ENCODE peak calls at places on chromosomes 2 and 18, in four cellular contexts. A is WTC11, S is K562, J is GM12878. P is an unnamed sample.

GRCh38 chr2:80054339-80054675 is 250.2 kb downstream of the LRRTM1 start:
- DNase-seq in A (no peak), S (no peak), J (no peak), P (no peak)

GRCh38 chr18:49052891-49053644 is 102.3 kb upstream of the SMAD7 start:
- DNase-seq in A (no peak), S (no peak), J (no peak), P (no peak)

GRCh38 chr18:28013064-28013463 is 163.9 kb downstream of the CDH2 start:
- DNase-seq in A (no peak), S (no peak), J (no peak), P (peak)

GRCh38 chr18:31171159-31171839 is 8.6 kb upstream of the DSC1 start:
- DNase-seq in A (no peak), S (no peak), J (no peak), P (no peak)

GRCh38 chr18:3279201-3280185 is 17.6 kb downstream of the MYL12B start:
- DNase-seq in A (no peak), S (no peak), J (no peak), P (no peak)

GRCh38 chr2:204218040-204218439 is 281.5 kb downstream of the ICOS start:
- DNase-seq in A (no peak), S (no peak), J (no peak), P (no peak)

GRCh38 chr2:64595397-64596160 is 58.1 kb downstream of the SERTAD2 start:
- DNase-seq in A (no peak), S (no peak), J (no peak), P (peak)

GRCh38 chr2:8142456-8142855 is 539.4 kb upstream of the ID2 start:
- DNase-seq in A (no peak), S (no peak), J (no peak), P (no peak)

GRCh38 chr2:112714836-112715631 is 5.8 kb upstream of the NT5DC4 start:
- DNase-seq in A (no peak), S (no peak), J (no peak), P (no peak)

GRCh38 chr2:217662984-217663602 is 339.7 kb downstream of the TNS1 start:
- DNase-seq in A (no peak), S (no peak), J (no peak), P (no peak)

GRCh38 chr2:206112108-206112507 is 26.1 kb upstream of the INO80D start:
- DNase-seq in A (no peak), S (no peak), J (no peak), P (no peak)

GRCh38 chr2:18096836-18097405 is 218.5 kb downstream of the KCNS3 start:
- DNase-seq in A (no peak), S (no peak), J (no peak), P (no peak)

GRCh38 chr2:10414000-10414451 is 34.1 kb downstream of the ODC1 start:
- DNase-seq in A (no peak), S (no peak), J (no peak), P (no peak)

GRCh38 chr2:231615058-231615671 is 22.5 kb downstream of the TEX44 start:
- DNase-seq in A (peak), S (no peak), J (no peak), P (no peak)

GRCh38 chr2:128584296-128584900 is 265.7 kb upstream of the HS6ST1 start:
- DNase-seq in A (no peak), S (no peak), J (no peak), P (no peak)

GRCh38 chr2:124816007-124816406 is 790.9 kb downstream of the CNTNAP5 start:
- DNase-seq in A (no peak), S (no peak), J (no peak), P (no peak)

GRCh38 chr2:130796280-130796679 is 40.4 kb upstream of the ARHGEF4 start:
- DNase-seq in A (peak), S (no peak), J (no peak), P (no peak)

GRCh38 chr2:14234911-14235310 is 397.6 kb upstream of the LRATD1 start:
- DNase-seq in A (no peak), S (no peak), J (no peak), P (no peak)

GRCh38 chr18:44761812-44762211 is 81.1 kb downstream of the SETBP1 start:
- DNase-seq in A (no peak), S (no peak), J (no peak), P (no peak)

GRCh38 chr2:38075436-38076249 is at the start of gene CYP1B1:
- DNase-seq in A (no peak), S (no peak), J (no peak), P (no peak)

GRCh38 chr2:28393115-28393836 is 618 bp downstream of the FOSL2 start:
- DNase-seq in A (peak), S (peak), J (no peak), P (no peak)

GRCh38 chr18:3889121-3889520 is 439.1 kb downstream of the TGIF1 start:
- DNase-seq in A (no peak), S (no peak), J (no peak), P (no peak)

GRCh38 chr2:240645346-240646060 is 20.2 kb downstream of the GPR35 start:
- DNase-seq in A (no peak), S (no peak), J (no peak), P (no peak)

GRCh38 chr2:46009772-46010171 is 287.4 kb upstream of the EPAS1 start:
- DNase-seq in A (no peak), S (no peak), J (no peak), P (no peak)

DNA sequence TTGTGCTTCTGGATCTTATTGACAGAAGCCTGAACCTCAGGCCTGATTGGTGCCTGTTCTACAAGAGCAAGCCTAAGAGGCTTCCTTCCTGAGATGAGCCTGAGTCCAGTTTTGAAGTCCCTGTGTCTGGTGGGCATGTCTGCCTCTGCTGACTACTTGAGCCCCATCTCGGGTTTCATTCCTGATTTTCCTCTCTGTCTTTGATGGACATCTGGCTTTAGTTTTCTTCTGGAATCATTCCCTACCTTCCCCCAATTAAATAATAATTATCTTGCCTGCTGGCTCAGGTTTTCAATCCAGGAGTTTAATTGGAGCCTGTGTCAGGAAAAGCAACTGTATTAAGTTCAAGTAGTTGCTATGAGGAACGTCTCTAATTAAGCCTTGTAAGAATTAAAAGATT is 135.5 kb upstream of the MC4R start:
- DNase-seq in A (no peak), S (no peak), J (no peak), P (no peak)
- TF ChIP-seq CREM in A (no peak), S (no peak), J (no peak), P (no peak)

GRCh38 chr2:187782301-187782700 is 228.1 kb upstream of the TFPI start:
- DNase-seq in A (no peak), S (no peak), J (no peak), P (no peak)

DNA sequence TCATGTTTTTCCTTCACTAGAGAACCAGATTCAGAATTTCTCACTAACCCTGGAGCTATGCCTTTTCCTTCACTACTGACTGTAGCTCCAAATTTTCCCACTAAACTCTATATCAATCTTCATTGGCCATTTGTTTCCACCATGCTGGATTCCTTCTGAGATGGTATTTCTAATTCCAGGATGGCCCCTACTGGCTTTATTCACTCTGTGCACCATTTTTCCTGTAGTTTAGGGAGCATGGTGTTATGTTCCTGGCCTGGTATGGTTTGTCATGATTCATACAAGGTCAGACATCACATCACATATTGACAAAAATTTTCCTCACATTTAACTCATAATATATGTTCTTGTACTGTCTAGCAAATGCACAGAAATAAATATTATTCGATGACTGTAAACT is 229.2 kb upstream of the TFPI start:
- DNase-seq in A (no peak), S (no peak), J (no peak), P (no peak)
- TF ChIP-seq CTCF in A (no peak), S (no peak), J (peak), P (no peak)

GRCh38 chr2:74391580-74392448 is 11.7 kb upstream of the DCTN1 start:
- DNase-seq in A (peak), S (peak), J (peak), P (peak)

GRCh38 chr2:74392449-74392743 is 12.3 kb upstream of the DCTN1 start:
- DNase-seq in A (no peak), S (no peak), J (no peak), P (no peak)

GRCh38 chr2:74390601-74391000 is 10.5 kb upstream of the DCTN1 start:
- DNase-seq in A (no peak), S (no peak), J (no peak), P (no peak)

GRCh38 chr2:74393525-74393924 is 13.4 kb upstream of the DCTN1 start:
- DNase-seq in A (no peak), S (no peak), J (no peak), P (no peak)

GRCh38 chr2:74391209-74391579 is 11.1 kb upstream of the DCTN1 start:
- DNase-seq in A (no peak), S (peak), J (no peak), P (no peak)
- TF ChIP-seq CREM in A (no peak), S (no peak), J (no peak), P (no peak)

GRCh38 chr2:66495788-66496640 is 61.1 kb downstream of the MEIS1 start:
- DNase-seq in A (peak), S (peak), J (no peak), P (peak)
- TF ChIP-seq CTCF in A (no peak), S (peak), J (no peak), P (no peak)

GRCh38 chr2:215272918-215273317 is 38.9 kb upstream of the ATIC start:
- DNase-seq in A (no peak), S (no peak), J (no peak), P (no peak)

GRCh38 chr2:215274829-215275228 is 37.0 kb upstream of the ATIC start:
- DNase-seq in A (no peak), S (no peak), J (no peak), P (no peak)

GRCh38 chr2:215270118-215270451 is 41.8 kb upstream of the ATIC start:
- DNase-seq in A (no peak), S (no peak), J (no peak), P (no peak)

GRCh38 chr2:215269397-215270117 is 42.3 kb upstream of the ATIC start:
- DNase-seq in A (peak), S (peak), J (peak), P (peak)

DNA sequence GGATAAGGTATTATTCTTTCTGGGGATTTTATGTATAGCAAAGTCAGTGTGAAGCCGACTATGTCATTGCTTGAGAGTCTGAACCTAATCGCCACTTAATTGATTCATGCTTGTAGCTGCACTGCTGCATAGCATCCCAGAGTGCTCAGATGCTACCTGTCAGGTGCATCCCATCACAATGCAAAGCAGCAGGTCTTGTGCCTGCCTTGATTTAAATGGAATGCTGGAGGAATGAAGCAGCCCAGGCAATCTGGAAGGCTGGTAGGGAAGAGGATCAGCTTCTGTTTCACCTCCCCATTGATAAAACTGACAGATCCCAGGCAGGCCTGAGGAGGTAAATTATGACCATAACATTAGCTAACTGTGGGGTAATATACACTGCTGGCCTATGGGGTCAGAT is 40.4 kb upstream of the ATIC start:
- DNase-seq in A (peak), S (no peak), J (no peak), P (no peak)
- TF ChIP-seq CREM in A (no peak), S (no peak), J (no peak), P (no peak)

DNA sequence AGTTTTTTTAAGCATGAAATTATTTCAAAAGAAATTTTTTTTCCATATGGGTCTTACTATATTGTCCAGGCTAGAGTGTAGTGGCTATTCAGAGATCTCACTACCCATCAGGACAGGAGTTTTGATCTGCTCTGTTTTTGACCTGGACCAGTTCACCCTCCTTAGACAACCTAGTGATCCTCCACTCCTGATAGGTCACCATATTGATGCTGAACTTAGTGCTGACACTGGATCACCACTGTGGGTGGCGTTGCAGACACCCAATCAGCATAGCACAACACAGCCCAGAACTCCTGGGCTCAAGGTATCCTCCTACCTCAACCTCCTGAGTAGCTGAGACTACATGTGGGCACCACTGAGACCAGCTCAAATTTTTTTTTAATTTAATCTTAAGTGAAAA is 8.2 kb downstream of the OLA1 start:
- DNase-seq in A (no peak), S (no peak), J (no peak), P (no peak)
- TF ChIP-seq CTCF in A (no peak), S (no peak), J (no peak), P (no peak)

GRCh38 chr2:3628800-3629199 is 29.2 kb upstream of the ALLC start:
- DNase-seq in A (peak), S (peak), J (no peak), P (peak)
- TF ChIP-seq CREM in A (no peak), S (peak), J (no peak), P (no peak)